ENCODE peak calls at places on chromosomes 11 and 22, in five cellular contexts. M is IMR-90, R is HCT116, I is HepG2, Y is K562. K is an unnamed sample.

GRCh38 chr11:35511666-35512065 is 13.8 kb downstream of the PAMR1 start:
- DNase-seq in R (no peak), Y (no peak), M (peak), I (no peak), K (no peak)

GRCh38 chr11:95545116-95545875 is 244.3 kb downstream of the FAM76B start:
- DNase-seq in Y (peak), M (no peak), R (peak), I (no peak), K (no peak)

GRCh38 chr22:31192513-31192912 is 19.6 kb upstream of the LIMK2 start:
- DNase-seq in R (no peak), M (peak), I (no peak), Y (no peak), K (no peak)

GRCh38 chr11:127789887-127790286 is 789.3 kb upstream of the KIRREL3 start:
- DNase-seq in M (peak), R (no peak), Y (no peak), I (no peak), K (no peak)

GRCh38 chr11:69295995-69296889 is 2.3 kb downstream of the MYEOV start:
- DNase-seq in R (no peak), M (peak), Y (no peak), I (peak), K (no peak)

GRCh38 chr22:50630376-50630775 is 2.4 kb upstream of the ARSA start:
- DNase-seq in Y (no peak), M (no peak), I (no peak), R (no peak), K (no peak)

GRCh38 chr11:106828976-106829375 is 189.3 kb downstream of the GUCY1A2 start:
- DNase-seq in R (no peak), Y (no peak), M (no peak), I (no peak), K (no peak)

GRCh38 chr11:77147668-77148321 is 19.7 kb downstream of the MYO7A start:
- DNase-seq in M (no peak), R (no peak), I (no peak), Y (peak), K (no peak)

GRCh38 chr11:118212131-118212725 is 12.6 kb downstream of the JAML start:
- DNase-seq in I (peak), R (no peak), M (no peak), Y (no peak), K (no peak)

GRCh38 chr11:13923716-13924650 is 38.5 kb upstream of the SPON1 start:
- DNase-seq in I (no peak), Y (no peak), M (no peak), R (peak), K (peak)

GRCh38 chr22:45604239-45604711 is 67.4 kb upstream of the ATXN10 start:
- DNase-seq in I (no peak), Y (no peak), R (no peak), M (peak), K (no peak)

GRCh38 chr11:83044958-83045712 is 26.6 kb downstream of the RAB30 start:
- DNase-seq in Y (no peak), I (no peak), M (peak), R (no peak), K (peak)

GRCh38 chr11:126109941-126110731 is 47.5 kb upstream of the CDON start:
- DNase-seq in R (no peak), Y (no peak), M (peak), I (no peak), K (no peak)

GRCh38 chr11:66478823-66479740 is 1.2 kb upstream of the DPP3 start:
- DNase-seq in I (peak), Y (peak), M (peak), R (peak), K (peak)

GRCh38 chr11:124656759-124657627 is 16.5 kb downstream of the SIAE start:
- DNase-seq in R (no peak), M (peak), I (no peak), Y (no peak), K (no peak)

GRCh38 chr11:57071829-57072228 is 83.1 kb downstream of the OR5AK2 start:
- DNase-seq in R (no peak), I (no peak), M (peak), Y (no peak), K (peak)

GRCh38 chr22:48894064-48894671 is 933.5 kb downstream of the BRD1 start:
- DNase-seq in Y (peak), M (no peak), R (no peak), I (no peak), K (no peak)

GRCh38 chr11:66904055-66904454 is 47.2 kb downstream of the LRFN4 start:
- DNase-seq in M (peak), I (no peak), Y (peak), R (peak), K (peak)

GRCh38 chr11:56819916-56820315 is 71.4 kb upstream of the OR9G4 start:
- DNase-seq in I (no peak), Y (no peak), M (no peak), R (no peak), K (no peak)

GRCh38 chr11:126310229-126310991 is 6.5 kb downstream of the DCPS start:
- DNase-seq in M (peak), I (peak), Y (peak), R (peak), K (peak)

GRCh38 chr22:31646186-31647019 is 15.6 kb downstream of the PISD start:
- DNase-seq in R (peak), M (peak), I (peak), Y (no peak), K (peak)

GRCh38 chr11:48063424-48063978 is 83.1 kb downstream of the PTPRJ start:
- DNase-seq in Y (no peak), I (no peak), M (peak), R (peak), K (peak)

GRCh38 chr11:65417702-65418430 is 4.7 kb upstream of the NEAT1 start:
- DNase-seq in R (no peak), Y (no peak), I (no peak), M (peak), K (peak)

GRCh38 chr11:64240467-64241174 is at the start of gene FKBP2:
- DNase-seq in I (peak), Y (peak), M (peak), R (peak), K (peak)

GRCh38 chr11:115439385-115439784 is 64.8 kb downstream of the CADM1 start:
- DNase-seq in R (no peak), M (peak), I (no peak), Y (no peak), K (no peak)

GRCh38 chr11:77188912-77189491 is 61.0 kb downstream of the MYO7A start:
- DNase-seq in M (no peak), R (no peak), I (no peak), Y (no peak), K (no peak)

GRCh38 chr11:119774180-119774763 is 45.3 kb upstream of the NECTIN1 start:
- DNase-seq in R (no peak), M (peak), I (peak), Y (no peak), K (peak)

GRCh38 chr22:43505423-43505822 is 93.6 kb downstream of the MPPED1 start:
- DNase-seq in Y (no peak), I (no peak), M (no peak), R (no peak), K (no peak)

GRCh38 chr22:30392661-30393321 is 4.0 kb upstream of the SEC14L2 start:
- DNase-seq in I (no peak), R (no peak), M (no peak), Y (no peak), K (no peak)

GRCh38 chr22:20061481-20061861 is 18.6 kb upstream of the DGCR8 start:
- DNase-seq in Y (no peak), M (peak), I (no peak), R (no peak), K (peak)

GRCh38 chr11:3781423-3781822 is 15.9 kb downstream of the NUP98 start:
- DNase-seq in R (no peak), Y (no peak), M (peak), I (no peak), K (no peak)

GRCh38 chr22:27962268-27963191 is 43.5 kb upstream of the PITPNB start:
- DNase-seq in M (peak), I (no peak), R (no peak), Y (no peak), K (peak)

GRCh38 chr22:44408227-44409192 is 89.5 kb downstream of the RTL6 start:
- DNase-seq in I (no peak), Y (no peak), R (no peak), M (no peak), K (no peak)

GRCh38 chr22:30863161-30863833 is 105.3 kb downstream of the MORC2 start:
- DNase-seq in R (no peak), M (peak), Y (peak), I (peak), K (no peak)

GRCh38 chr11:59557940-59558643 is 46.8 kb downstream of the OR4D9 start:
- DNase-seq in Y (no peak), M (no peak), I (no peak), R (no peak), K (no peak)

GRCh38 chr11:15072551-15073143 is 746 bp upstream of the CALCB start:
- DNase-seq in Y (no peak), M (no peak), I (no peak), R (no peak), K (no peak)
- H3K9ac ChIP-seq in Y (no peak), M (no peak), I (no peak), R (no peak), K (no peak)

GRCh38 chr11:122155001-122155400 is 39.0 kb upstream of the BLID start:
- DNase-seq in I (no peak), R (no peak), Y (no peak), M (no peak), K (no peak)

GRCh38 chr11:122154227-122154626 is 38.2 kb upstream of the BLID start:
- DNase-seq in M (no peak), Y (no peak), R (no peak), I (no peak), K (no peak)

GRCh38 chr11:122155765-122156527 is 39.9 kb upstream of the BLID start:
- DNase-seq in Y (no peak), R (no peak), M (no peak), I (no peak), K (no peak)

GRCh38 chr11:122150484-122151124 is 34.6 kb upstream of the BLID start:
- DNase-seq in I (peak), R (no peak), M (no peak), Y (no peak), K (no peak)

DNA sequence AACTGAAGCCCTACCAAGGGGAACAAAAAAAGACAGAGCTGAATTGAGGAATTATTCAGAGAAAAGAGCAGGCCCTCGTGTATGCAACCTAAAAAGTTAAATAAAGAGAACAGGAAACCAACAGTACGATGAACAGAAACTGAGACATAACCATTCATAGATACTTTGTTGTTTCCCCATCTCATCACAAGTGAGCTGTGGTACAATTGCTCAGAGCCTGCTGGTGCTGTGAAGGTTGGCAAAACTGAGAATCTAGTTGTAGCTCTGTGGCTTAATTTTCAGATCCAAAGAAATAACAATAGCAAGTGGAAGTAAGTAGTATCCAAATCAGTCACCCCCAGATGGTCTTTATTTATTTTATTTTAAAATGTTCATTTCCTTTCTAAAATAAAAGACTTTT is 37.7 kb upstream of the BLID start:
- DNase-seq in Y (no peak), R (no peak), M (no peak), I (no peak), K (peak)
- H3K4me2 ChIP-seq in Y (no peak), R (peak), M (peak), I (no peak), K (no peak)

GRCh38 chr11:2382129-2382517 is 5.0 kb downstream of the CD81 start:
- DNase-seq in Y (no peak), M (no peak), I (no peak), R (no peak), K (no peak)

GRCh38 chr11:2381494-2382128 is 4.5 kb downstream of the CD81 start:
- DNase-seq in M (no peak), I (no peak), R (no peak), Y (no peak), K (no peak)

GRCh38 chr11:2384723-2385041 is 7.6 kb downstream of the CD81 start:
- DNase-seq in M (no peak), I (no peak), R (no peak), Y (no peak), K (no peak)

GRCh38 chr11:2383823-2384722 is 7.0 kb downstream of the CD81 start:
- DNase-seq in I (no peak), R (no peak), Y (peak), M (no peak), K (no peak)

DNA sequence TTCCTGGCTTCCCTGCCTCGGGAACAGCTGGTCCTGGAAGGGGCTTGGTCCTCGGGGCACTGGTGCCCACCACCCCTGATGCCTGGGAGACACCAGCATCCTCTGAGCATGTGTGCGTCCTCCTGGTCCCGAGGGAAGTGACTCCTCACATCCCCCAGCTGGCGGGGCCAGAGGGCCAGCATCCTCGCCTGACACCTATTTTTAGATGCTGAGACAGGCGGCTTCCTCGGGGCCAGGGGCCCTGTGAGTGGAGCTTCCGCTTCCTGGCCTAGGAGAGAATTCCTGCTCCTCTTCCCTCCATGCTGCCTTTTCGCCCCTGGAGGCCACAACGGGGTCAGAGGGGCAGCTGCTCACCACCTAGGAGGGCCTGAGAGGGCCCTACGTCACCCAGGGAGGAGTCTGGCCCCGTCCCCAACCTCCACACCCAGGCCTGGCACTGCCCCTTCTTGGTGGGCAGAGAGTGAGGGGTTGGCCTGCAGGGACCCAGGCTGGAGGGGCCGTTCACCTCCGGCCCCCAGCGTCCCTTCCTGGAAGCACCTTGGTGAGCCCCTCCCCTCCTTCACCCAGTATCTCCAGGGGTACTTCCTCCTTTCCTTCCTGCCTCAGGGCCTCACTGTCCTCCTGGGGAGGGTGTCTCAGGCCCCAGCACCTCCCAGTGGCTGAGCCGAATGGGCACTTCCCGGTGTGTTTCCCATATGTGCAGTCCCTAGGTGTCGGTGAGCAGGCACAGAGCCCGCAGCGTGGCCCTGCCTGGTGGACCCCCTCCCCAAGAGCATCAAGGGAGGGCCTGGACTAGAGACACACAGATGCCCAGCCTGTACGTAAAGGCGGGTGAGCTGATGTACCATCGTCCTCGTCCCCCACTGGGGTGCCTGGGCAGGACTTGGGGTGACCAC is 6.1 kb downstream of the CD81 start:
- DNase-seq in R (no peak), Y (no peak), M (peak), I (no peak), K (peak)
- TF ChIP-seq POLR2A in R (no peak), Y (no peak), M (no peak), I (no peak), K (no peak)

DNA sequence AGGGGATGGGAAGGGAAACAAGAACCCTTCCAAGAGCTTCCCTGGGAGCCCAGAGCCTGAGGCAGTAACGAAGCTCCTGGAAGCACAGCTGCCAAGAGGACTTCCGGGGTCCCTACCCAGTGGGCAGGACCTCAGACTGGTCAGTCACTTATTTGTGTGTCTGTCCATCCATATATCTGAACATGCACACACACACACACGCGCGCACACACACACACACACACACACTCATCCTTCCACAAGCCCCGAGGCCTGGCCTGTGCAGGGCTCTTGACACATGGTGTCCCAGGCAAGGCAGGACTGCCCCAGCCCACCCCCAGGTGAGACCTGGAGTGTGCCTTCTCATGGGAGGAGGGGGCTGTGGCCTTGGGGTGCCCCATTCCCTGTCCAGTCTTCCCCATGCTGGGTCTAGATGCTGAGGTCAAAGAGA is 44.9 kb downstream of the IGLL5 start:
- DNase-seq in M (no peak), I (no peak), R (no peak), Y (peak), K (no peak)
- H3K9ac ChIP-seq in M (no peak), I (no peak), R (no peak), Y (no peak), K (no peak)

DNA sequence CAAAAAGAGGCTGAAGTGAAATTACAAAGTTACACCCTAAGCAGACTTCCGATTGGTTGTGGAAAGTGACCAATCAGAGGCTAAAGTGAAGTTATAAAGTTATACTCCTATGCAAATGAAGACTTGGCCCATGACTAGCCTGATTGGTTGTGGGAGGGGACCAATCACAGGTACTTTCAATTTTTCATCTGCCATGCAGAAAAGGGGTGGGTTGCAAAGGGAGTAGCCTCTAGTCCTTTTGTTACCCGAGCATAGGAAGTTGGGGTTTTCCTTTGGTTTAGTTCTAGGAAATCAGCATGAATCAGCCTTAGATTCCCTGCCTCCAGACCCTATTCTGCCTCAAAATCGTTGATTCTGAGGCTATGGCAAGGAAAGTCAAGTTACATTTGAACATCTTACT is 18.2 kb upstream of the CSTF3 start:
- DNase-seq in Y (no peak), I (no peak), R (no peak), M (no peak), K (peak)
- H3K4me2 ChIP-seq in Y (no peak), I (no peak), R (no peak), M (peak), K (no peak)

GRCh38 chr11:62841361-62842170 is 2.2 kb upstream of the WDR74 start:
- DNase-seq in I (peak), M (peak), R (peak), Y (peak), K (peak)
- TF ChIP-seq POLR2A in I (peak), M (peak), R (peak), Y (peak), K (peak)

GRCh38 chr11:101582242-101583052 is 1.4 kb downstream of the TRPC6 start:
- DNase-seq in R (no peak), M (peak), Y (no peak), I (no peak), K (no peak)
- H3K9ac ChIP-seq in R (no peak), M (peak), Y (no peak), I (no peak), K (no peak)

GRCh38 chr22:37186997-37187522 is 987 bp downstream of the C1QTNF6 start:
- DNase-seq in Y (no peak), I (no peak), R (no peak), M (peak), K (peak)
- H3K4me2 ChIP-seq in Y (no peak), I (peak), R (peak), M (peak), K (peak)

DNA sequence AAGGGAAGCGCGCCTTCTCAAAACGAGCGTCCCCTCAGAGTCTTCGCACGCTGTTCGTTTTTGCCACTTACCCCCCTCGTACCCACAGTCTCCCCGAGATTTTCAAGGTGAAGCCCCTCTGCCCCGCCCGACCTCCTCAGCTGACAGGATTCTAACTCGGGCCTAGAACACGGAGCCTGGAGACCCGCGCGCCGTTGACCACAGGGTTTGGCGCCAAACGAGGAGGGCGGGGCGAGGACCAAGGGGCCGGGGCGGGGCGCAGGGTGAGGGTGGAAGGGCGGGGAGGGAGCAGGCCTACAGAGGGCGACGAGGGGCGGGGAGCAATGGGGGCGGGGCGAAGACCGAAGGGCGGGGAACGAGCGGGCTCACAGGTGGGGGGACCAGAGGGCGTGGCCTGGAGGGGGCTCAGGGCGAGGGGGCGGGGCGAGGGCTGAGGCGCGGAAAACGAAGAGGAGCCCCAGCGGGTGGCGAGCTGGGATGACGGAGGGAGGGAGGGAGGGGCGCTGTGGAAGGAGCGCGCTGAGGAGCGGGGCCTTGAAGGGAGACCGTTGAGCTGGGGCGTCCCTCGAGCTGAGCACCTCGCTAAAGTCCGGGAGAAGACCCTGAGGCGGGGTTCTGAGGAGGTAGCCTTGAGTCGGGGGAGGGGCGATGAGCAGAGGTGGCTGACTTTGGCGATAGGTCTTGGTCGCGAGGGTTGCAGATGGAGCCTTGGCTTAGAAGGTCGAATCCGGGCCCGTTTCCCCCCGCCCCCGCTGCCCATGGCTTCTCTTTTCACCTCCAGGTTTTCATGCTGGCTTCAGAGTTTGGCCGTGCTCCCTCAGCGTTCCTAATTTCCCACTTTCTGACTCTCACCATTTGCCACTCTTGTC is at the start of gene DMC1:
- DNase-seq in R (peak), Y (peak), I (peak), M (peak), K (peak)
- TF ChIP-seq POLR2A in R (no peak), Y (peak), I (no peak), M (no peak), K (no peak)